ENCODE peak calls at places on chromosomes 13 and 19, in four cellular contexts. Y, X, Q and I are unnamed samples.
A peak's percentile ranks its signal among the peaks of the same experiment; 100 is the strongest.

GRCh38 chr19:18954094-18954493 is 13.1 kb upstream of the HOMER3 start:
- DNase-seq in Y (no peak), X (no peak), Q (no peak), I (no peak)

GRCh38 chr19:58356236-58356970 is 3.1 kb upstream of the A1BG start:
- DNase-seq in Q (no peak), X (no peak), Y (no peak), I (no peak)

GRCh38 chr13:64362564-64362963 is 2867.6 kb downstream of the PCDH9 start:
- DNase-seq in Q (no peak), Y (no peak), X (no peak), I (no peak)

GRCh38 chr19:48415395-48415794 is 21.9 kb downstream of the GRIN2D start:
- DNase-seq in Y (peak; percentile 88), X (peak; percentile 84), Q (peak; percentile 52), I (no peak)

GRCh38 chr13:80050252-80050651 is 290.7 kb downstream of the SPRY2 start:
- DNase-seq in Q (no peak), X (no peak), Y (no peak), I (no peak)

GRCh38 chr13:44331912-44332840 is 41.4 kb upstream of the SERP2 start:
- DNase-seq in X (no peak), Y (no peak), Q (no peak), I (no peak)

GRCh38 chr19:39052243-39052746 is 19.9 kb upstream of the FBXO27 start:
- DNase-seq in X (no peak), Y (peak; percentile 72), Q (peak; percentile 48), I (peak; percentile 90)

GRCh38 chr19:5144545-5145179 is 175.7 kb downstream of the KDM4B start:
- DNase-seq in Q (no peak), Y (no peak), X (no peak), I (no peak)

GRCh38 chr13:24605923-24606372 is 74.3 kb upstream of the ATP12A start:
- DNase-seq in X (peak; percentile 6), Q (peak; percentile 47), Y (no peak), I (no peak)

GRCh38 chr13:75418997-75419396 is 63.0 kb downstream of the TBC1D4 start:
- DNase-seq in Q (no peak), Y (no peak), X (no peak), I (no peak)

GRCh38 chr13:26050568-26051230 is 1.1 kb downstream of the SHISA2 start:
- DNase-seq in Y (no peak), X (no peak), Q (no peak), I (no peak)

GRCh38 chr13:48590141-48590863 is 57.4 kb upstream of the RCBTB2 start:
- DNase-seq in Y (no peak), Q (no peak), X (no peak), I (no peak)

GRCh38 chr19:48999481-49000325 is 6.0 kb downstream of the RUVBL2 start:
- DNase-seq in Y (peak; percentile 40), Q (no peak), X (no peak), I (no peak)

GRCh38 chr19:4633140-4633967 is 6.0 kb upstream of the TNFAIP8L1 start:
- DNase-seq in Q (peak; percentile 67), Y (peak; percentile 81), X (peak; percentile 65), I (peak; percentile 80)

GRCh38 chr19:10889880-10890279 is 18.5 kb downstream of the CARM1 start:
- DNase-seq in Y (no peak), Q (no peak), X (no peak), I (no peak)

GRCh38 chr19:18156841-18157464 is 4.0 kb downstream of the PIK3R2 start:
- DNase-seq in Q (peak; percentile 63), Y (peak; percentile 89), X (peak; percentile 48), I (no peak)

GRCh38 chr19:20926796-20927195 is 3.7 kb downstream of the ZNF85 start:
- DNase-seq in X (no peak), Y (no peak), Q (peak; percentile 2), I (no peak)

DNA sequence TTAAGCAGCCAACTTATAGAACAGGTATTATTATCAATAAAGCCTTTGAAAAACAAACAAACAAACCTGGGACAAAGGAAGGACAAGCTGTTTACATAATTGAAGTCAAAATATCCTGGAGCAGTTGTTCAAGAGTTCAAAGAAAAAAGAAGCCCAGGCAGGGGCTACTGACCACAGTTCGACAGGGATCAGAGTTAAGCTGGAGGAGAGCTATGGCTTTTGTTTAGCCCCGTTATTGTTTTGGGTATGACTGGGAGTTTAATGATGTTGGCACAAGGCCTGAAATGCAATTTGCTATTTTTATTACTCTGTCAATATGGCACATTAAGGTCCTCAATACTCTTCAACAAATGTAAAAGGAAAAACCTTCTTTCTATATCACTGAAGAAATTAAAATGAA is 624.4 kb upstream of the KLHL1 start:
- DNase-seq in Y (no peak), X (no peak), Q (no peak), I (no peak)
- TF ChIP-seq TCF7L2 in Y (no peak), X (no peak), Q (no peak), I (no peak)

DNA sequence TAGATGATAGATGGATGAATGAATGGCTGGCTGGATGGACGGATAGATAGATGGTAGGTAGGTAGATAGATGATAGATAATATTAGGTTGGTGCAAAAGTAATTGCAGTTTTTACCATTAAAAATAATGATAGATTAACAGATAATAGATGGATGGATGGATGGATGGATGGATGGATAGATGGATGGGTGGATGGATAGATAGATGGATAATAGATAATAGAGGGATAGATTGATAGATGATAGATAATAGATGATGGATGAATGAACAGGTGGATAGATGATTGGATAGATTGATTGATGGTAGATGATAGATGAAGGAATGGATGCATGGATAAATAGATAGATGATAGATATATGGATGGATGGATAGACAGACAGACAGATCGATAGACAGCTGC is 87.9 kb upstream of the RAP2A start:
- DNase-seq in Y (no peak), X (no peak), Q (no peak), I (no peak)
- TF ChIP-seq TCF7L2 in Y (no peak), X (no peak), Q (no peak), I (no peak)

DNA sequence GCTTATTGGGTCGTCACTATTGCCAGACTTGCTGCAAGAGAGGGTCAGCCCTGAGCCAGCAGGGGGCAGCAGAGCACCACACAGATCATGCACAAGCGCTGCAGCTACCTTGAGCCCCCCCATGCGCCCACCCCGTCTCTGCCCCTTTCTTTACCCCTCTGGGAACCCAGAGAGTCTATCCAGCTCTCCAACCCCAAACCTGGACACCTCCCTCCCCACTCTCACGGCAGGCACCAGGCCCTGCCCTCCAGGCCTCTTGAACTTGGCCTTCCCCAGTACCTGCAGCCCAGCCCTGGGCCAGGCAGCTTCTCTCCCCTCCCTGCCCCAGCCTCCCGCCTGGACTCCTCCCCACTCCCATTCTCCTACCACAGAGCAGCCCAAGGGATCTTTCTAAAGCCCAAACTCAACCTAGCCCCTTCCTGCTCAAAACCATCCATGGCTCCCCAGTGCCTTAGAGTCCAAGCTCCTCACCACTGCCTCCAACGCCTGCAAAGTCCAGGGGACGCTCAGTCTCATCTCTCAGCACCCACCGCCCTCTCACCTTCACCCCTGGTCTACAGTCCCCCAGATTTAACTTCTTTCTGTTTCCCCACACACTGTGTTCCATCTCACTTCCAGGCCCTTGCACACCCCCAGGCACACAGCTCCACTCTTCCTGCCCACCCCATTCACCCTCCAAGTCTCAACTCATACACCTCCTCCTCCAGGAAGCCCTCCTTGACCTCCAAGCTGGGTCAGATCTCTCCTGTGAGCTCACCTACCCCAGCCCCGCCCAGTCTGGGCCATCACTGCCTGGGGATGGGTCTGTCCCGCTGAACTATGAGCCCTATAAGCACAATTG is 9.4 kb upstream of the CEACAM16 start:
- DNase-seq in X (peak; percentile 50), Y (peak; percentile 72), Q (peak; percentile 63), I (no peak)
- TF ChIP-seq TCF7L2 in X (no peak), Y (no peak), Q (no peak), I (no peak)

GRCh38 chr19:40724848-40725247 is 7.9 kb downstream of the ITPKC start:
- DNase-seq in X (no peak), Q (no peak), Y (no peak), I (no peak)
- TF ChIP-seq TCF7L2 in X (no peak), Q (no peak), Y (no peak), I (no peak)

GRCh38 chr19:2428756-2429711 is 1.6 kb upstream of the TIMM13 start:
- DNase-seq in X (no peak), Y (no peak), Q (no peak), I (no peak)

GRCh38 chr19:2426661-2427322 is 594 bp downstream of the TIMM13 start:
- DNase-seq in X (peak; percentile 16), Y (peak; percentile 88), Q (peak; percentile 64), I (no peak)

GRCh38 chr19:2427323-2428026 is at the start of gene TIMM13:
- DNase-seq in Q (peak; percentile 94), Y (peak; percentile 91), X (peak; percentile 88), I (peak; percentile 80)

GRCh38 chr19:2429917-2430570 is 2.7 kb upstream of the TIMM13 start:
- DNase-seq in Y (no peak), X (no peak), Q (no peak), I (no peak)

GRCh38 chr19:2428027-2428690 is 773 bp upstream of the TIMM13 start:
- DNase-seq in X (no peak), Y (no peak), Q (no peak), I (no peak)
- TF ChIP-seq TCF7L2 in X (no peak), Y (no peak), Q (no peak), I (no peak)

GRCh38 chr13:113554333-113554700 is 30.2 kb upstream of the TFDP1 start:
- DNase-seq in Q (no peak), Y (no peak), X (no peak), I (no peak)

GRCh38 chr13:113552079-113552478 is 32.5 kb upstream of the TFDP1 start:
- DNase-seq in X (no peak), Y (no peak), Q (no peak), I (no peak)

GRCh38 chr13:113552786-113553540 is 31.6 kb upstream of the TFDP1 start:
- DNase-seq in Q (no peak), Y (no peak), X (no peak), I (no peak)

GRCh38 chr13:113555141-113555540 is 29.4 kb upstream of the TFDP1 start:
- DNase-seq in Y (no peak), X (no peak), Q (no peak), I (no peak)

GRCh38 chr13:113553541-113554332 is 30.8 kb upstream of the TFDP1 start:
- DNase-seq in X (no peak), Y (no peak), Q (no peak), I (no peak)
- TF ChIP-seq TCF7L2 in X (no peak), Y (no peak), Q (no peak), I (no peak)